ENCODE peak calls at places on chromosomes 3 and 15, in eight cellular contexts. S is adrenal gland, Z is endothelial cell of umbilical vein, C is A549, K is uterus, D is HCT116, R is testis, E is stomach. H is an unnamed sample.

GRCh38 chr3:48500656-48501055 is 3.3 kb downstream of the SHISA5 start:
- DNase-seq in S (no peak), Z (no peak), C (no peak), K (no peak), D (no peak), R (no peak), E (no peak), H (no peak)

GRCh38 chr15:40960926-40961325 is 7.7 kb downstream of the CHAC1 start:
- DNase-seq in S (no peak), Z (no peak), C (no peak), K (no peak), D (peak), R (no peak), E (peak), H (no peak)

GRCh38 chr15:67127925-67128324 is 62.5 kb downstream of the SMAD3 start:
- DNase-seq in S (no peak), Z (peak), C (peak), K (peak), D (peak), R (no peak), E (no peak), H (no peak)

GRCh38 chr15:40428183-40428582 is 12.6 kb upstream of the BAHD1 start:
- DNase-seq in S (no peak), Z (no peak), C (no peak), K (no peak), D (no peak), R (no peak), E (no peak), H (no peak)

GRCh38 chr15:67091073-67091965 is 25.9 kb downstream of the SMAD3 start:
- DNase-seq in S (peak), Z (peak), C (peak), K (peak), D (peak), R (peak), E (peak), H (no peak)

GRCh38 chr3:183218826-183219225 is 34.2 kb upstream of the B3GNT5 start:
- DNase-seq in S (no peak), Z (no peak), C (no peak), K (no peak), D (no peak), R (no peak), E (no peak), H (no peak)

GRCh38 chr15:40932146-40932545 is 3.0 kb downstream of the DLL4 start:
- DNase-seq in S (no peak), Z (no peak), C (no peak), K (no peak), D (no peak), R (no peak), E (no peak), H (no peak)

GRCh38 chr3:195173696-195174095 is 97.3 kb downstream of the XXYLT1 start:
- DNase-seq in S (no peak), Z (no peak), C (no peak), K (peak), D (no peak), R (no peak), E (no peak), H (no peak)

DNA sequence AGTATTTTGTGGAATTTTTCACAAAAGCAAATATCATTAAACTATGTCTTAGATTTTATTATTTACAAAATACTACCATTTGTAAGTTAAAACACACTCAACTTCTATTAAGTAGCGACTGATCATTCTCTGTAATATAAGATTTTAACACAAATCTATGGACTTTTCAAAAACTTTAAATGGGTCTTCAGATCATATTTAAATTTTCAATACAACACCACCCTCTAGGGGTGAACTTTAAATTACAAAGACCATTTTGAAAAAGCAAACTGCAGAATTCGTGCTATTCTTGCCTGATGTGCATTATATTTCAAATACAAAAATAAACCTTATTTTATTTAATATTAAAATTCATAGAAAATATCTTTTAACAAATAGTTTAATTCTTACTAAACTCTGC is 8.2 kb upstream of the VGLL4 start:
- DNase-seq in S (no peak), Z (peak), C (peak), K (no peak), D (peak), R (no peak), E (no peak), H (no peak)
- TF ChIP-seq CTCF in S (peak), Z (no peak), C (peak), K (peak), D (peak), R (peak), E (no peak), H (peak)

DNA sequence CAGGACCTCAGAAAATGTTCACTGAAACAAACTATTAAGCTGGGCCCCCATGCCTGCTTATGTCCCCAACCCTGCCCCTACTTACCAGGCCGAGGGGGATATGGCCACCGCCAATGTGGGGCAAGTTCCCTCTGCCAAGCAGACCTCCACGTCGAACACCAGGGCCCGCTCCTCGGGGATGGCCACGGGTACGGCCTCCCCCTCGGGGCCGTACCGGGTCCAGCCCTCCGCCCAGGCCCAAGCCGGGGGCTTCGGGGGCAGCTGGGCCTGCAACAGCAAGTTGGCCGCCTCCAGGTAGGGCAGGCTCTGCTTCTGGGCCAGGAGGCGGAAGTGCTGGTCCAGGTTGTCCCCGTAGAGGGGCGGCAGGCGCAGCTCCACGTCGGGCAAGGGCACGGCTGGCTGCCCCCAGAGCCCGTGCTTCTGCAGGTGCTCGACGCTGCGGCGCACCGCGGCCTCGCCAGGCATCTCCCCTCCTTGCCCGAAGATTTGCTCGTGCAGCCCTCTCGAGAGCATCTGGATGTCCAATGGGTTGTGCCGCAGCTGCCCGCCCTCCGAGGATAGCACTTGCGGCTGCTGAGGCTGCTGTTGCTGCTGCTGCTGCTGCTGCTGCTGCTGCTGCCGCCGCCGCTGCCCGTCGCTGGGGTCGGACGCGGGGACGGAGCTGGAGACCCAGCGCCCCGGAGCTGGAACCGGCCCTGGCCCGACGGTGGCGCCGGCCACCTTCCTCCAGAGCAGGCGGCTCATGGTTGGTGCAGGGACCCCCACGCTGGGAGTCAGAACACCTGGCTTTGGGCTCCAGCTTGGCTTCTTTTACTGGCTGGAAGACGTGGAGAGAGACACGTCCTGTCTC is 1.4 kb downstream of the POLG start:
- DNase-seq in S (no peak), Z (no peak), C (no peak), K (no peak), D (no peak), R (no peak), E (no peak), H (peak)
- TF ChIP-seq POLR2A in S (no peak), Z (no peak), C (no peak), K (no peak), D (no peak), R (no peak), E (no peak), H (no peak)

GRCh38 chr15:82999905-83000671 is 11.4 kb downstream of the C15orf40 start:
- DNase-seq in S (peak), Z (peak), C (peak), K (no peak), D (no peak), R (no peak), E (no peak), H (no peak)
- TF ChIP-seq CTCF in S (peak), Z (peak), C (peak), K (peak), D (peak), R (peak), E (no peak), H (peak)

GRCh38 chr15:90393040-90393439 is 5.0 kb downstream of the IQGAP1 start:
- DNase-seq in S (no peak), Z (no peak), C (no peak), K (no peak), D (no peak), R (no peak), E (no peak), H (no peak)

GRCh38 chr15:90389513-90389912 is 1.5 kb downstream of the IQGAP1 start:
- DNase-seq in S (no peak), Z (no peak), C (no peak), K (no peak), D (no peak), R (no peak), E (no peak), H (no peak)

GRCh38 chr15:90386221-90386620 is 1.8 kb upstream of the IQGAP1 start:
- DNase-seq in S (no peak), Z (no peak), C (no peak), K (no peak), D (no peak), R (no peak), E (no peak), H (no peak)

GRCh38 chr15:90388462-90389182 is 580 bp downstream of the IQGAP1 start:
- DNase-seq in S (peak), Z (peak), C (peak), K (peak), D (no peak), R (peak), E (peak), H (peak)

DNA sequence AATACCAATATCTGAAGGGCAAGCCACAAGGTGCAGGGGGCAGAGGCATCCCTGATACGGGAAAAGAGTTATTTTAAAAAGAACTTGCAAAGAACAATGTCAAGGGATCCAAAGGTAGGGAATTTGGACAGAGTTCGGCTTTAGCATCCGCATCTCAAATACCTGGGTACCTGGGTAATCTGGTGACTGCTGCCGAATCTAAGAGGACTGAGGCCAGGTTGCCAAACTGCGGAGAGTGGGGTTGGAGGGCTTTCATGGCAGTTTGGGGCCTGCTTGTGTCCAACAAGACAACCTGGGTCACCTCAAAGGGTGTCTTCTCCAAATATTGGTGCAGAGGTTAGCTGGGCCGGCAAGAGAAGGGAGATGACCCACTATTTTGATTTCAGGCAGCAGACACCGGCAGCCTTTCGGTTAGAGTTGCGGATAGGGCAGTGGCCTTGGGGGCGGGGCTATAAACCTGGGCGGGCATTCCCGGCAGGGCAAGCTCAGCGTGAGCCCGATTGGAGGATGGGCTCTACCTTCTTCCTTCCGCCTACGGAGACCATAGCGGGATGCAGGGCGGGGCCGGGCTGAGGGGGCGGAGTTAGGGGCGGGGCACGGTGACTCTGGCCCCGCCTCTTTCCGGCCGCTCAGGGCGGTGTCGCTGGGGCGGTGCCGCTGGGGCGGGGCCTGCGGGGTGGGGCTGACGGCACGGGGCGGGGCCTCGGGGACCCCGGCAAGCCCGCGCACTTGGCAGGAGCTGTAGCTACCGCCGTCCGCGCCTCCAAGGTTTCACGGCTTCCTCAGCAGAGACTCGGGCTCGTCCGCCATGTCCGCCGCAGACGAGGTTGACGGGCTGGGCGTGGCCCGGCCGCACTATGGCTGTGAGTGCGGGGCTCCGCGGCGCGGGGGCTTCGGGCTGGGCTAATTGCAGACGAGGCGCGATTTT is at the start of gene IQGAP1:
- DNase-seq in S (peak), Z (peak), C (peak), K (peak), D (peak), R (peak), E (peak), H (peak)
- TF ChIP-seq POLR2A in S (peak), Z (peak), C (peak), K (peak), D (peak), R (no peak), E (peak), H (peak)

H was measured in right lobe of liver.